ENCODE peak calls at places on chromosomes 2 and 18, in seven cellular contexts. A, C, L, Q, P, E and J are unnamed samples. For H3K4me1, the result is how much of the 10 kb centered on the place peaks cover.

GRCh38 chr2:13745324-13745723 is 887.2 kb upstream of the LRATD1 start:
- ATAC-seq in A (no peak), C (no peak), L (no peak), Q (no peak), P (no peak), E (peak), J (no peak)

GRCh38 chr2:207503234-207503633 is 26.5 kb upstream of the CREB1 start:
- ATAC-seq in A (no peak), C (peak), L (peak), Q (no peak), P (no peak), E (no peak), J (peak)

GRCh38 chr2:23360571-23361125 is 24.3 kb upstream of the KLHL29 start:
- ATAC-seq in A (no peak), C (peak), L (peak), Q (no peak), P (no peak), E (no peak), J (no peak)

GRCh38 chr2:101717041-101717817 is 19.7 kb downstream of the MAP4K4 start:
- ATAC-seq in A (no peak), C (peak), L (no peak), Q (no peak), P (no peak), E (no peak), J (no peak)

GRCh38 chr2:145807978-145808377 is 1288.1 kb upstream of the ZEB2 start:
- ATAC-seq in A (no peak), C (no peak), L (no peak), Q (peak), P (no peak), E (no peak), J (no peak)

GRCh38 chr18:39701839-39702238 is 2136.2 kb upstream of the CELF4 start:
- ATAC-seq in A (no peak), C (peak), L (peak), Q (peak), P (no peak), E (peak), J (no peak)

GRCh38 chr2:61135510-61135909 is 26.5 kb upstream of the C2orf74 start:
- ATAC-seq in A (peak), C (peak), L (peak), Q (no peak), P (peak), E (peak), J (no peak)

GRCh38 chr2:120971866-120972265 is 236.2 kb downstream of the GLI2 start:
- ATAC-seq in A (no peak), C (no peak), L (no peak), Q (no peak), P (no peak), E (no peak), J (no peak)

GRCh38 chr2:174603280-174603679 is 5.7 kb upstream of the WIPF1 start:
- ATAC-seq in A (peak), C (peak), L (peak), Q (peak), P (peak), E (peak), J (peak)

GRCh38 chr2:134246154-134246874 is 7.6 kb upstream of the MGAT5 start:
- ATAC-seq in A (no peak), C (peak), L (no peak), Q (no peak), P (no peak), E (no peak), J (no peak)

GRCh38 chr2:233358335-233358734 is 4.0 kb downstream of the DGKD start:
- ATAC-seq in A (no peak), C (no peak), L (no peak), Q (no peak), P (no peak), E (no peak), J (no peak)

GRCh38 chr2:172480301-172481218 is 53.2 kb downstream of the ITGA6 start:
- ATAC-seq in A (peak), C (peak), L (no peak), Q (no peak), P (no peak), E (peak), J (peak)

GRCh38 chr2:150296795-150297546 is 190.5 kb downstream of the RND3 start:
- ATAC-seq in A (peak), C (peak), L (no peak), Q (peak), P (no peak), E (no peak), J (no peak)

GRCh38 chr2:122737429-122738077 is 982.1 kb downstream of the TSN start:
- ATAC-seq in A (no peak), C (peak), L (no peak), Q (no peak), P (no peak), E (peak), J (no peak)

GRCh38 chr2:15485949-15486348 is 75.2 kb downstream of the NBAS start:
- ATAC-seq in A (no peak), C (no peak), L (no peak), Q (no peak), P (no peak), E (no peak), J (no peak)

GRCh38 chr2:127633556-127634065 is 12.3 kb upstream of the GPR17 start:
- ATAC-seq in A (no peak), C (no peak), L (no peak), Q (no peak), P (no peak), E (no peak), J (no peak)
- H3K4me1 ChIP-seq in A (under half), C (under half), L (under half), Q (under half), P (under half), E (under half), J (under half)

GRCh38 chr2:157185828-157186227 is 71.7 kb upstream of the GALNT5 start:
- ATAC-seq in A (peak), C (no peak), L (no peak), Q (no peak), P (no peak), E (no peak), J (no peak)
- TF ChIP-seq CTCF in A (peak), C (no peak), L (no peak), Q (peak), P (no peak), E (no peak), J (no peak)

GRCh38 chr2:97740590-97741182 is 27.3 kb downstream of the ZAP70 start:
- ATAC-seq in A (peak), C (peak), L (peak), Q (peak), P (peak), E (peak), J (no peak)
- H3K4me1 ChIP-seq in A (under half), C (under half), L (under half), Q (under half), P (under half), E (under half), J (under half)

DNA sequence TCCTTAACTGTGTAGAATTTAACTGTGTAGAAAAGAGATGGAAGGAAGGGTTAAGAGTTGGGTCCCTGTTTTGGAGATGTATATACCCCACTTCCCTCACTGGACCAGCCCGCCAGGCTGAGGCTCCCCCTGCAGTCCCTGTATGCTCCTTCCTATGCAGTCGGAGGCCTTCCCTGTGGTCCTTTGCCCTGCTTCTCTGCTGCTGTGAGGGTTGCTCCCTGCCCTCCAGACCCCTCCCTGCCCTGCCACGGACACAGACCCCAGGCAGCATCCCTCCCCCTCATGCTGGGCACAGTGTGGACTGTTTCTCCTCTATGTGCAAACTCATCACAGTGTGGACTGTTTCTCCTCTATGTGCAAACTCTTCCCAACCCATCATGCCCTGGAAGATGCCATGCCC is 88.7 kb downstream of the TGOLN2 start:
- ATAC-seq in A (no peak), C (no peak), L (no peak), Q (no peak), P (no peak), E (no peak), J (no peak)
- TF ChIP-seq CTCF in A (no peak), C (no peak), L (no peak), Q (no peak), P (no peak), E (no peak), J (no peak)

GRCh38 chr2:152402780-152403388 is 67.9 kb downstream of the FMNL2 start:
- ATAC-seq in A (no peak), C (peak), L (no peak), Q (no peak), P (no peak), E (peak), J (no peak)
- H3K4me1 ChIP-seq in A (under half), C (under half), L (half or more), Q (under half), P (under half), E (under half), J (half or more)

DNA sequence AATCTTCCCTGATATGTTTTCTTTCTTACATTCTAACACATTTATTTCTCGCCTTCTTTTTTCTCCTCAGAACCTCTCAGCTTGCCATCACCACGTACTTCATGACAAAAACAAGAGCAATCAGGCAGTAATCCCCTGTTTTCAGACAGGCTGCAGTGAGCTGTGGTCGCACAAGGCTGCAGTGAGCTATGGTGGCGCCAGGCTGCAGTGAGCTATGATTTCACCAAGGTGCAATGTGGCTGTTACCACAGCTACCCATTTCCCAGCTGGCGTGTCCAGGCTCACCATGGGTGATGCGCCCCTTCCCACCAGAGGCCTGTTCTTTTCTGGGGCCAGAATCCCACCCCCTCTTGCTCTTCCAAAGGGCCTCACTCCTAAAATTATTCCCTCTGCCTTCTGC is 25.8 kb downstream of the TCF23 start:
- ATAC-seq in A (no peak), C (no peak), L (peak), Q (no peak), P (peak), E (no peak), J (no peak)
- TF ChIP-seq CTCF in A (no peak), C (no peak), L (no peak), Q (no peak), P (no peak), E (no peak), J (no peak)

GRCh38 chr18:70249118-70249517 is 39.7 kb upstream of the SOCS6 start:
- ATAC-seq in A (peak), C (no peak), L (no peak), Q (peak), P (peak), E (no peak), J (no peak)
- H3K4me1 ChIP-seq in A (under half), C (under half), L (under half), Q (under half), P (under half), E (under half), J (under half)

DNA sequence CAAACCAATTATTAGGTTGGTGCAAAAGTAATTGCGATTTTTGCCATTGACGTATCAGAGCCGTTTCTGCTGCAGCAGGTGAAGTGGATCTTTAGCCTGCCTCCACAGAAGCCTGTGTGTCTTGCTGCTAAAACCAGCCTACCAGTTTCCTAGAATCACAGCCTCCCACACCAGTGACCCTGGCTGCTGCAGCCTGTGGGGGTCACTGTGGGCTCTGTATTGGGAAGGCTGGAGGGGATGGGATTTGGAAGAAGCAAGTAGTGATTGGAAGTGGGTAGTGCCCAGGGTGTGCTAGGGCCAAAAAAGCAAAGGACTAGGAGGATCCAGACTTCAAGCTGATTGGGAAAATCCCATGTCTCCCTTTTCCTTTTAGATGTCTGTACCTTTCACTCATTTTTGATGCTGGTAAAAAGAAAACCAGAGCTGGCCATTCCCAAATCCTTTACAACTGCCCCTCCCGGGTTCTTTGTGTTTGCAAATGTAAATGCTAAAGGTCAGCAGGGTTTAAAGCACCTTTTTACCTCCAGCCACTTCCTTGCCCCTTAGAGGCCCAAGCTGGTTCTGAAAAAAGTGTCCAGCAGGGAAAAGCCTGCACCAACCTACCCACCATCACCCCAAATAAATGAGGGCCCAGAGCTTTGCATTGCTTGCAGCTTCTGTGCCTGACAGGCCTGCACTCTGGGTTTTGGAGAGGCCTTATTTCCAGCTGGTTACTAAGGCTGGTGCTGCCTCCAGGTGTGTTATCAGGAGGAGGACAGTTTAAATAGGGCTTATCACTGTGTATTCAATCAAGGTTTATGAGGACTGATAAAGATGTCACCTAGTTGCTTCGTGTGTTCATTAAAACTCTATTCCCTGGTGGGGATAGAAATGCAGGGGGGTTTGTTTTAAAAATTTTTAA is 172.0 kb downstream of the MIB1 start:
- ATAC-seq in A (no peak), C (no peak), L (peak), Q (no peak), P (peak), E (peak), J (no peak)
- TF ChIP-seq CTCF in A (no peak), C (no peak), L (peak), Q (no peak), P (no peak), E (no peak), J (no peak)